ENCODE peak calls at places on chromosomes 5 and 9, in six cellular contexts. N, E, J, X, P and K are unnamed samples.

GRCh38 chr5:135106136-135106535 is 72.1 kb upstream of the PITX1 start:
- DNase-seq in J (no peak), P (no peak), E (no peak), N (no peak), X (no peak), K (no peak)

GRCh38 chr5:37988454-37989046 is 148.7 kb upstream of the GDNF start:
- DNase-seq in P (no peak), E (no peak), X (peak), N (no peak), J (no peak), K (no peak)

GRCh38 chr5:16916262-16916878 is 19.7 kb downstream of the MYO10 start:
- DNase-seq in J (peak), P (no peak), X (no peak), N (no peak), E (no peak), K (no peak)

GRCh38 chr9:136740069-136740468 is 2.7 kb downstream of the LCN10 start:
- DNase-seq in J (no peak), E (no peak), N (no peak), X (no peak), P (no peak), K (no peak)

GRCh38 chr9:99752710-99753109 is 69.0 kb upstream of the NR4A3 start:
- DNase-seq in N (no peak), X (no peak), P (no peak), E (no peak), J (no peak), K (no peak)

GRCh38 chr5:174120436-174120835 is 74.9 kb downstream of the NSG2 start:
- DNase-seq in P (no peak), J (no peak), X (no peak), N (peak), E (no peak), K (no peak)

GRCh38 chr5:98341038-98341710 is 432.3 kb upstream of the RGMB start:
- DNase-seq in N (no peak), X (no peak), J (no peak), E (no peak), P (no peak), K (no peak)

GRCh38 chr5:131379723-131380122 is 115.9 kb downstream of the CDC42SE2 start:
- DNase-seq in X (peak), P (no peak), J (no peak), E (no peak), N (no peak), K (no peak)

GRCh38 chr5:88045931-88046461 is 222.6 kb downstream of the TMEM161B start:
- DNase-seq in J (no peak), P (no peak), X (no peak), E (no peak), N (no peak), K (no peak)

GRCh38 chr9:123049589-123050222 is 16.2 kb downstream of the GPR21 start:
- DNase-seq in E (no peak), N (no peak), P (no peak), J (no peak), X (peak), K (no peak)

DNA sequence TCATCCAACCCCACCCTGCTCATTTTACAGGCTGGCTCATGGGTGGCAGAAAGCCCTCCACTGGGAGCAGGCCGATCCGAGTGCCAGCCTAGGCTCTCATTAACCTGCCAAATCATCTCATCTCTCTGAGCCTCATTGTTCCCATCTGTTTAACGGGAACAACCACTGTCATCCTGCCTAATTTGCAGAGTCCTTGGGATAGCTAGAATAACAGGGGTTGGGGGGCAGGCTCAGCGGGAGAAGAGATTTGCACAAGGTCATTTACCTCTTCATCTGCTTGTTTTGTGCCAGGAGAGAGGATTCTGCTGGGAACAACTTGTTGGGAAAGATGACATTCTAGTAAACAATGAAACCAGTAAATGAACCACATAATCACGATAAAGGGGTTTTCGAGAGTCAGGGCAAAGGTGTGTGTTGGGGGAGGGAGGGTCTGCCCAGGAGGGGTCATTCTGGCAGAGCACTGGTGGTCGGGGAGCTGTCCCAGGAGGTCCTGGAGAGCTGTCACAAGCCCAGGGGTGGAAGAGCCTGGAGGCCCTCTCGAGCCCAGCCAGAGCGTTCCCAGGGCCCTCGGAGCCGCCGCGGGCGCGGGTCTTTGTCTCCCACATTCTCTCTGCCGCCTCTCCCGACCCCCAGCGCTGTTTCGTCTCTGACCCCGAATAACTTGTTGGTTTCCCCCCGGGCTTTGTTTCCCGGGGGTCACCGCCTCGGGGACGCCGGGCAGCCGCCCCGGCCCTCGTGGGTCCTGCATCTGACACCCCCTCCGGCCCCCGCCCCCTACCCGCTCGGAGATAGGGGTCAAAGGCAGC is 22.8 kb upstream of the NDST1 start:
- DNase-seq in X (peak), E (no peak), N (no peak), J (no peak), P (no peak), K (no peak)
- TF ChIP-seq JUND in X (no peak), E (no peak), N (no peak), J (no peak), P (no peak), K (no peak)

GRCh38 chr5:74762599-74762998 is 4.3 kb downstream of the GFM2 start:
- DNase-seq in E (no peak), J (peak), P (no peak), N (no peak), X (peak), K (no peak)
- TF ChIP-seq JUND in E (no peak), J (peak), P (no peak), N (peak), X (no peak), K (no peak)

DNA sequence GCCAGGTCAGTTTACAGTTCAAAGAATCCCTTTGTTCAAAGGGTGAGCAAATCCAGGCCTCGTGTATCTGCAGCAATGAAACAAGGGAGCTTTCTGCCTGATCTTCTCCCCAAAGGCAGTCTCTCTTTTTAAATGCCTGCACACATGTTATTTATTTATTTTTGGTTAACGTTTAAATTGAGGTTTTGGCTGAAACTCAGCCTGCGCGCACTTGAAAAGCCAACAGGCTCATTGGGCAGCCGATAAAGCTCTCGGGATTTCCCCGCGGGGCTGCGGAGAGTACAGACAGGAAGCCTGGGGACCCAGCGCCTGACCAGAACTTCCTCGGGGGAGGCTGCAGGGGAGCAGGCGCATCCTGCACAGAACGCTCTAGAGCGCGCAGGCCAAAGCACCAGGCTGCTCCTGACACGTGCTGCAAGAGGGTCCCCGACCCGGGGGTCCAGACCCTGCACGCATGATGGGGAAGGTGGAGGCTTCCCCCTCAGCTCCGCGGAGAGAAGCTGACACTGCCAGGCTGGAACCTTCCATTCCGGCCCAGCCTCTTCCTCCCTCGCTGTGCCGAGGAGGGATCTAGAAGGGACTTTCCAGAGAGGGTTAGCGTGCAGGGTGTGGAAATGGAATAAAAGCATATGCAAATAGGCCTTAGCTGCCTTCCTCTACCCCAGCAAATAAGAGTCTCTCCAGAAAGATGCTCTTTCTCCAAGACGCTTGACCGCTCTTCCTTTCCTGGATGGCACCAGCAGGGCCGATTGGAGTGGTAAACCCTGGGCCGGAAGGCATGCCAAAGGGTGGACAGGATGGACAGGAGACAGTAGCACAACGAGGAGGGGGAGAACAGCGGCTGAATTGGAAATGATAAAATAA is 46.1 kb downstream of the PTTG1 start:
- DNase-seq in E (no peak), X (peak), J (no peak), P (no peak), N (peak), K (no peak)
- TF ChIP-seq JUND in E (no peak), X (peak), J (no peak), P (no peak), N (peak), K (no peak)

DNA sequence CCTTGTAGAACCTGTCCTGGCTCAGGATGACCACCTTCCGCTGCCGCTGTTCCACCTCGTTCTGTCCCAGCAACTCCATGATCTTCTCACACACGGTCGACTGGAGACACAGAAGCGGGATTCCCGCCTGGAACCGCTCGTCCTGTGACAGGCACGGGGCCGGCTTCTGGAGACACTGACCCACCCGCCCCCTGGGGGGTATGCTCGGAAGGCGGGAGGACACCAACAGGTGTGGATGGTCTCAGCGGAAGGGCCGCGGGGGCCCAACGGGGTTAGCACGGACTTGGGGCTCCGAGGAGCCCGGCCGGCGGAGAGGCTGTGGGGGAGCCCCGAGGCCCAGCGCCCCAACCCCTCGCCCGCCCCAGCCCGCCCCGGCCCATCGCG is 525 bp downstream of the UCK1 start:
- DNase-seq in E (peak), N (peak), J (no peak), P (no peak), X (peak), K (peak)
- TF ChIP-seq JUND in E (no peak), N (no peak), J (no peak), P (no peak), X (no peak), K (no peak)